ENCODE peak calls at places on chromosomes 12 and 14, in eight cellular contexts. N is stimulated activated CD4-positive, alpha-beta T cell treated with anti-CD3 and anti-CD28 coated beads, Interleukin-2, amount 100 ng/mL, for 24 hours; T is neural crest cell; P is omental fat pad; I is nephron progenitor cell; K is kidney glomerular epithelial cell; V is posterior cingulate gyrus; C is T47D. W is an unnamed sample.

GRCh38 chr14:103109789-103110415 is 13.4 kb upstream of the TNFAIP2 start:
- DNase-seq in N (no peak), T (no peak), P (no peak), I (peak), K (peak), V (no peak), C (no peak), W (no peak)

GRCh38 chr14:38256358-38256840 is 506 bp upstream of the CLEC14A start:
- DNase-seq in N (no peak), T (peak), P (no peak), I (no peak), K (no peak), V (no peak), C (no peak), W (no peak)

GRCh38 chr14:71322660-71323250 is 415.5 kb downstream of the PCNX1 start:
- DNase-seq in N (no peak), T (no peak), P (no peak), I (no peak), K (peak), V (no peak), C (peak), W (no peak)

GRCh38 chr12:132170094-132170636 is 25.9 kb downstream of the NOC4L start:
- DNase-seq in N (no peak), T (no peak), P (no peak), I (no peak), K (peak), V (no peak), C (no peak), W (no peak)

GRCh38 chr12:114916531-114916930 is 232.6 kb upstream of the TBX3 start:
- DNase-seq in N (no peak), T (no peak), P (no peak), I (no peak), K (no peak), V (no peak), C (no peak), W (no peak)

GRCh38 chr12:111605931-111606625 is 7.0 kb upstream of the ATXN2 start:
- DNase-seq in N (no peak), T (no peak), P (no peak), I (no peak), K (no peak), V (no peak), C (no peak), W (no peak)

GRCh38 chr12:80810874-80811273 is 94.2 kb downstream of the MYF5 start:
- DNase-seq in N (no peak), T (no peak), P (no peak), I (no peak), K (no peak), V (no peak), C (no peak), W (no peak)

GRCh38 chr12:102833687-102834435 is 83.2 kb downstream of the PAH start:
- DNase-seq in N (no peak), T (peak), P (no peak), I (peak), K (peak), V (no peak), C (peak), W (no peak)

W was measured in activated T-cell treated with anti-CD3 and anti-CD28 coated beads, Interleukin-2, amount 50 U/mL, for 48 hours.